ENCODE peak calls at places on chromosomes 16 and 17, in nine cellular contexts. One of them, this sample, is unnamed.

GRCh38 chr16:4345439-4346204 is 5.5 kb downstream of the PAM16 start:
- DNase-seq in HCT116: no peak
- DNase-seq in ascending aorta: no peak
- DNase-seq in Peyer's patch: no peak
- DNase-seq in heart right ventricle: no peak
- DNase-seq in brain microvascular endothelial cell: no peak
- DNase-seq in left ventricle myocardium inferior: no peak
- DNase-seq in A673: no peak
- DNase-seq in sigmoid colon: no peak
- DNase-seq in this sample: no peak

GRCh38 chr16:16120382-16121184 is 102.7 kb downstream of the ABCC6 start:
- DNase-seq in HCT116: no peak
- DNase-seq in ascending aorta: no peak
- DNase-seq in Peyer's patch: no peak
- DNase-seq in heart right ventricle: peak
- DNase-seq in brain microvascular endothelial cell: peak
- DNase-seq in left ventricle myocardium inferior: peak
- DNase-seq in A673: no peak
- DNase-seq in sigmoid colon: peak
- DNase-seq in this sample: peak

GRCh38 chr16:79437764-79438728 is 162.5 kb downstream of the MAF start:
- DNase-seq in HCT116: no peak
- DNase-seq in ascending aorta: no peak
- DNase-seq in Peyer's patch: no peak
- DNase-seq in heart right ventricle: no peak
- DNase-seq in brain microvascular endothelial cell: peak
- DNase-seq in left ventricle myocardium inferior: peak
- DNase-seq in A673: no peak
- DNase-seq in sigmoid colon: no peak
- DNase-seq in this sample: peak

GRCh38 chr16:72590179-72590937 is 418.4 kb upstream of the PMFBP1 start:
- DNase-seq in HCT116: no peak
- DNase-seq in ascending aorta: no peak
- DNase-seq in Peyer's patch: no peak
- DNase-seq in heart right ventricle: no peak
- DNase-seq in brain microvascular endothelial cell: no peak
- DNase-seq in left ventricle myocardium inferior: no peak
- DNase-seq in A673: no peak
- DNase-seq in sigmoid colon: no peak
- DNase-seq in this sample: no peak

GRCh38 chr16:59510008-59510424 is 775.9 kb upstream of the GOT2 start:
- DNase-seq in HCT116: no peak
- DNase-seq in ascending aorta: no peak
- DNase-seq in Peyer's patch: no peak
- DNase-seq in heart right ventricle: no peak
- DNase-seq in brain microvascular endothelial cell: no peak
- DNase-seq in left ventricle myocardium inferior: no peak
- DNase-seq in A673: no peak
- DNase-seq in sigmoid colon: no peak
- DNase-seq in this sample: no peak

GRCh38 chr17:63190821-63191220 is 224.8 kb downstream of the TANC2 start:
- DNase-seq in HCT116: no peak
- DNase-seq in ascending aorta: no peak
- DNase-seq in Peyer's patch: no peak
- DNase-seq in heart right ventricle: no peak
- DNase-seq in brain microvascular endothelial cell: no peak
- DNase-seq in left ventricle myocardium inferior: no peak
- DNase-seq in A673: no peak
- DNase-seq in sigmoid colon: no peak
- DNase-seq in this sample: no peak

GRCh38 chr17:19928299-19928698 is 49.3 kb downstream of the AKAP10 start:
- DNase-seq in HCT116: no peak
- DNase-seq in ascending aorta: no peak
- DNase-seq in Peyer's patch: no peak
- DNase-seq in heart right ventricle: no peak
- DNase-seq in brain microvascular endothelial cell: no peak
- DNase-seq in left ventricle myocardium inferior: no peak
- DNase-seq in A673: no peak
- DNase-seq in sigmoid colon: no peak
- DNase-seq in this sample: no peak

GRCh38 chr16:4160663-4161436 is 44.6 kb upstream of the ADCY9 start:
- DNase-seq in HCT116: no peak
- DNase-seq in ascending aorta: no peak
- DNase-seq in Peyer's patch: no peak
- DNase-seq in heart right ventricle: no peak
- DNase-seq in brain microvascular endothelial cell: no peak
- DNase-seq in left ventricle myocardium inferior: no peak
- DNase-seq in A673: peak
- DNase-seq in sigmoid colon: no peak
- DNase-seq in this sample: no peak

GRCh38 chr17:57810740-57811632 is 38.9 kb downstream of the MRPS23 start:
- DNase-seq in HCT116: no peak
- DNase-seq in ascending aorta: no peak
- DNase-seq in Peyer's patch: no peak
- DNase-seq in heart right ventricle: peak
- DNase-seq in brain microvascular endothelial cell: peak
- DNase-seq in left ventricle myocardium inferior: peak
- DNase-seq in A673: peak
- DNase-seq in sigmoid colon: peak
- DNase-seq in this sample: no peak

GRCh38 chr16:73170587-73170986 is 122.7 kb upstream of the ZFHX3 start:
- DNase-seq in HCT116: no peak
- DNase-seq in ascending aorta: no peak
- DNase-seq in Peyer's patch: no peak
- DNase-seq in heart right ventricle: peak
- DNase-seq in brain microvascular endothelial cell: no peak
- DNase-seq in left ventricle myocardium inferior: no peak
- DNase-seq in A673: no peak
- DNase-seq in sigmoid colon: no peak
- DNase-seq in this sample: no peak

GRCh38 chr17:13542612-13543011 is 59.1 kb downstream of the HS3ST3A1 start:
- DNase-seq in HCT116: no peak
- DNase-seq in ascending aorta: no peak
- DNase-seq in Peyer's patch: no peak
- DNase-seq in heart right ventricle: no peak
- DNase-seq in brain microvascular endothelial cell: no peak
- DNase-seq in left ventricle myocardium inferior: no peak
- DNase-seq in A673: no peak
- DNase-seq in sigmoid colon: no peak
- DNase-seq in this sample: no peak

GRCh38 chr17:42249681-42250446 is 26.3 kb downstream of the STAT5B start:
- DNase-seq in HCT116: no peak
- DNase-seq in ascending aorta: no peak
- DNase-seq in Peyer's patch: no peak
- DNase-seq in heart right ventricle: no peak
- DNase-seq in brain microvascular endothelial cell: no peak
- DNase-seq in left ventricle myocardium inferior: no peak
- DNase-seq in A673: no peak
- DNase-seq in sigmoid colon: peak
- DNase-seq in this sample: no peak

GRCh38 chr16:10937068-10937859 is 5.0 kb downstream of the DEXI start:
- DNase-seq in HCT116: no peak
- DNase-seq in ascending aorta: no peak
- DNase-seq in Peyer's patch: peak
- DNase-seq in heart right ventricle: no peak
- DNase-seq in brain microvascular endothelial cell: no peak
- DNase-seq in left ventricle myocardium inferior: peak
- DNase-seq in A673: no peak
- DNase-seq in sigmoid colon: no peak
- DNase-seq in this sample: no peak

GRCh38 chr17:82457071-82457789 is 1.3 kb upstream of the NARF start:
- DNase-seq in HCT116: no peak
- DNase-seq in ascending aorta: no peak
- DNase-seq in Peyer's patch: no peak
- DNase-seq in heart right ventricle: no peak
- DNase-seq in brain microvascular endothelial cell: no peak
- DNase-seq in left ventricle myocardium inferior: no peak
- DNase-seq in A673: no peak
- DNase-seq in sigmoid colon: no peak
- DNase-seq in this sample: no peak

GRCh38 chr17:21705021-21705601 is 12.8 kb downstream of the KCNJ18 start:
- DNase-seq in HCT116: no peak
- DNase-seq in ascending aorta: no peak
- DNase-seq in Peyer's patch: peak
- DNase-seq in heart right ventricle: no peak
- DNase-seq in brain microvascular endothelial cell: no peak
- DNase-seq in left ventricle myocardium inferior: no peak
- DNase-seq in A673: no peak
- DNase-seq in sigmoid colon: no peak
- DNase-seq in this sample: no peak

GRCh38 chr17:2598166-2598565 is 4.7 kb downstream of the PAFAH1B1 start:
- DNase-seq in HCT116: no peak
- DNase-seq in ascending aorta: no peak
- DNase-seq in Peyer's patch: no peak
- DNase-seq in heart right ventricle: no peak
- DNase-seq in brain microvascular endothelial cell: peak
- DNase-seq in left ventricle myocardium inferior: no peak
- DNase-seq in A673: no peak
- DNase-seq in sigmoid colon: no peak
- DNase-seq in this sample: no peak

DNA sequence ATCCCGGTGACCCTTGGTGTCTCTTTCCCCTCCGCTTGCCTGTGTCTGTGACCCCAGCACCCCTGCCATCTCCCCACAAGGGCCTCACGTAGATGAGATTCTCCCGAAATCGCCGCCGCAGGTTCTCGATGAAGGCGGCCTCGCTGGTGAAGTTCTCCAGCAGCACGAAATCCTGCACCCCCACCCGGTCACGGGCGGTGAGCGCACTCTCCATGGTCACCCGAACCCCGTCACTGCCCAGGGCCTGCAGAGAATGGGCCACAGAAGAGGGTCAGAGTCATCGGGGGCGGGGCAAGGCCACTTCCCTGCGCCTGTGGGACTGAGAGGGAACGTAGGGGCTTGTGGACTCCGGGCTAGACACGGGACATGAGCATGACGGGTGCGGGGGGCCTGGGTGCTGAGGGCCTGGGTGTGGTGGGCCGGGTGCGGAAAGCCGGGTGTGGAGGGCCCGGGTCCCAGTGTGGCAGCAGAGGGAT is 8.4 kb downstream of the MYO1C start:
- DNase-seq in HCT116: no peak
- DNase-seq in ascending aorta: no peak
- DNase-seq in Peyer's patch: peak
- DNase-seq in heart right ventricle: no peak
- DNase-seq in brain microvascular endothelial cell: no peak
- DNase-seq in left ventricle myocardium inferior: no peak
- DNase-seq in A673: no peak
- DNase-seq in sigmoid colon: no peak
- DNase-seq in this sample: no peak
- H3K4me3 ChIP-seq in HCT116: peak
- H3K4me3 ChIP-seq in ascending aorta: peak
- H3K4me3 ChIP-seq in Peyer's patch: peak
- H3K4me3 ChIP-seq in heart right ventricle: no peak
- H3K4me3 ChIP-seq in brain microvascular endothelial cell: no peak
- H3K4me3 ChIP-seq in left ventricle myocardium inferior: peak
- H3K4me3 ChIP-seq in A673: no peak
- H3K4me3 ChIP-seq in sigmoid colon: peak
- H3K4me3 ChIP-seq in this sample: no peak

GRCh38 chr16:12059216-12059769 is 82.8 kb downstream of the SNX29 start:
- DNase-seq in HCT116: no peak
- DNase-seq in ascending aorta: no peak
- DNase-seq in Peyer's patch: no peak
- DNase-seq in heart right ventricle: peak
- DNase-seq in brain microvascular endothelial cell: no peak
- DNase-seq in left ventricle myocardium inferior: peak
- DNase-seq in A673: no peak
- DNase-seq in sigmoid colon: no peak
- DNase-seq in this sample: no peak
- H3K27ac ChIP-seq in HCT116: no peak
- H3K27ac ChIP-seq in ascending aorta: peak
- H3K27ac ChIP-seq in Peyer's patch: no peak
- H3K27ac ChIP-seq in heart right ventricle: no peak
- H3K27ac ChIP-seq in brain microvascular endothelial cell: no peak
- H3K27ac ChIP-seq in left ventricle myocardium inferior: peak
- H3K27ac ChIP-seq in A673: no peak
- H3K27ac ChIP-seq in sigmoid colon: no peak
- H3K27ac ChIP-seq in this sample: no peak

GRCh38 chr17:7888184-7888920 is at the start of gene CHD3:
- DNase-seq in HCT116: no peak
- DNase-seq in ascending aorta: no peak
- DNase-seq in Peyer's patch: no peak
- DNase-seq in heart right ventricle: no peak
- DNase-seq in brain microvascular endothelial cell: peak
- DNase-seq in left ventricle myocardium inferior: no peak
- DNase-seq in A673: peak
- DNase-seq in sigmoid colon: no peak
- DNase-seq in this sample: no peak

GRCh38 chr17:7886227-7887037 is 2.2 kb upstream of the CHD3 start:
- DNase-seq in HCT116: no peak
- DNase-seq in ascending aorta: no peak
- DNase-seq in Peyer's patch: peak
- DNase-seq in heart right ventricle: peak
- DNase-seq in brain microvascular endothelial cell: peak
- DNase-seq in left ventricle myocardium inferior: no peak
- DNase-seq in A673: peak
- DNase-seq in sigmoid colon: peak
- DNase-seq in this sample: no peak

GRCh38 chr17:7887482-7888183 is 956 bp upstream of the CHD3 start:
- DNase-seq in HCT116: peak
- DNase-seq in ascending aorta: peak
- DNase-seq in Peyer's patch: peak
- DNase-seq in heart right ventricle: peak
- DNase-seq in brain microvascular endothelial cell: peak
- DNase-seq in left ventricle myocardium inferior: peak
- DNase-seq in A673: peak
- DNase-seq in sigmoid colon: peak
- DNase-seq in this sample: peak

GRCh38 chr17:7887038-7887481 is 1.5 kb upstream of the CHD3 start:
- DNase-seq in HCT116: no peak
- DNase-seq in ascending aorta: no peak
- DNase-seq in Peyer's patch: no peak
- DNase-seq in heart right ventricle: no peak
- DNase-seq in brain microvascular endothelial cell: no peak
- DNase-seq in left ventricle myocardium inferior: no peak
- DNase-seq in A673: no peak
- DNase-seq in sigmoid colon: no peak
- DNase-seq in this sample: no peak

DNA sequence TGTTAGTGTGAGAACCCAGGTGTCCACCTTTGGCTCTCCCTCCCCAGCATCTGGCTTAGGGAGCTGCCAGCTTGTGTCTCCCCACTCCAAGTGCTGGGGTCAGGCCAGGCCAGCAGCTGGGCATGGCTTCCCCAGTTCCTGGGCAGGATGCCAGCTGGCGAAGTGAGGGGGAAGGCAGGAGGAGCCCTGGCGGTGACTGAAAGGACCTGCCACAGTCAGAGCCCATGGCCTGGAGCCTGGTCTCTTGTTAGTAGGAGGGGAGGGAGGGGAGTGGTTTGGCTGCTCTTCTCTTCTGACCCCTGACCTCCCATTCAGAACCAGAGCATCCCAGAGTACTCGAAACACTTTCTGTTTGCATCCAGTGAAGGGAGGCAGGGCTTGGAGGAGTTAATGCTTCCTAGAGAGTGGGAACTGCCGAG is 586 bp downstream of the CHD3 start:
- DNase-seq in HCT116: peak
- DNase-seq in ascending aorta: peak
- DNase-seq in Peyer's patch: peak
- DNase-seq in heart right ventricle: peak
- DNase-seq in brain microvascular endothelial cell: peak
- DNase-seq in left ventricle myocardium inferior: peak
- DNase-seq in A673: peak
- DNase-seq in sigmoid colon: peak
- DNase-seq in this sample: peak
- TF ChIP-seq CTCF in HCT116: peak
- TF ChIP-seq CTCF in ascending aorta: peak
- TF ChIP-seq CTCF in Peyer's patch: no peak
- TF ChIP-seq CTCF in heart right ventricle: peak
- TF ChIP-seq CTCF in brain microvascular endothelial cell: peak
- TF ChIP-seq CTCF in left ventricle myocardium inferior: peak
- TF ChIP-seq CTCF in A673: peak
- TF ChIP-seq CTCF in sigmoid colon: peak
- TF ChIP-seq CTCF in this sample: peak

GRCh38 chr17:16652252-16652651 is 1.4 kb downstream of the ZNF624 start:
- DNase-seq in HCT116: no peak
- DNase-seq in ascending aorta: no peak
- DNase-seq in Peyer's patch: no peak
- DNase-seq in heart right ventricle: no peak
- DNase-seq in brain microvascular endothelial cell: no peak
- DNase-seq in left ventricle myocardium inferior: no peak
- DNase-seq in A673: no peak
- DNase-seq in sigmoid colon: no peak
- DNase-seq in this sample: no peak
- H3K4me3 ChIP-seq in HCT116: peak
- H3K4me3 ChIP-seq in ascending aorta: no peak
- H3K4me3 ChIP-seq in Peyer's patch: no peak
- H3K4me3 ChIP-seq in heart right ventricle: no peak
- H3K4me3 ChIP-seq in brain microvascular endothelial cell: no peak
- H3K4me3 ChIP-seq in left ventricle myocardium inferior: peak
- H3K4me3 ChIP-seq in A673: peak
- H3K4me3 ChIP-seq in sigmoid colon: peak
- H3K4me3 ChIP-seq in this sample: peak